ENCODE peak calls at places on chromosomes 2 and 18, in seven cellular contexts. W is HepG2; Q is IMR-90; V is GM23338; M is SK-N-SH; G is effector memory CD4-positive, alpha-beta T cell; U is tibial artery. J is an unnamed sample. For H3K36me3, the result is how much of the 10 kb centered on the place peaks cover.

GRCh38 chr18:79599503-79599931 is 80.1 kb upstream of the CTDP1 start:
- DNase-seq in W (no peak), Q (peak), V (no peak), M (no peak), G (no peak), U (peak), J (peak)

GRCh38 chr18:5543036-5543671 is 643 bp downstream of the EPB41L3 start:
- DNase-seq in W (no peak), Q (no peak), V (peak), M (peak), G (no peak), U (no peak), J (no peak)

GRCh38 chr2:71511776-71512175 is 58.4 kb downstream of the DYSF start:
- DNase-seq in W (no peak), Q (no peak), V (no peak), M (no peak), G (no peak), U (no peak), J (no peak)

GRCh38 chr2:239265681-239266435 is 135.0 kb downstream of the HDAC4 start:
- DNase-seq in W (no peak), Q (no peak), V (no peak), M (no peak), G (no peak), U (no peak), J (no peak)

GRCh38 chr2:182372661-182373060 is 54.2 kb downstream of the PDE1A start:
- DNase-seq in W (peak), Q (peak), V (no peak), M (no peak), G (no peak), U (peak), J (peak)

GRCh38 chr18:34493566-34494358 is 216.3 kb upstream of the DTNA start:
- DNase-seq in W (peak), Q (no peak), V (peak), M (peak), G (no peak), U (peak), J (peak)

GRCh38 chr2:29749041-29749440 is 172.3 kb downstream of the ALK start:
- DNase-seq in W (no peak), Q (no peak), V (no peak), M (no peak), G (no peak), U (no peak), J (no peak)

GRCh38 chr18:48022531-48023330 is 92.3 kb upstream of the SMAD2 start:
- DNase-seq in W (peak), Q (peak), V (peak), M (peak), G (no peak), U (peak), J (no peak)

GRCh38 chr2:166373105-166373504 is 2.6 kb downstream of the SCN9A start:
- DNase-seq in W (no peak), Q (no peak), V (no peak), M (no peak), G (no peak), U (no peak), J (no peak)

GRCh38 chr2:166373951-166374350 is 1.8 kb downstream of the SCN9A start:
- DNase-seq in W (peak), Q (peak), V (peak), M (peak), G (no peak), U (no peak), J (peak)

GRCh38 chr2:166375205-166375735 is 474 bp downstream of the SCN9A start:
- DNase-seq in W (peak), Q (peak), V (peak), M (peak), G (no peak), U (no peak), J (peak)

GRCh38 chr2:166372046-166372445 is 3.7 kb downstream of the SCN9A start:
- DNase-seq in W (peak), Q (peak), V (no peak), M (no peak), G (no peak), U (no peak), J (no peak)

GRCh38 chr2:166373539-166373938 is 2.2 kb downstream of the SCN9A start:
- DNase-seq in W (no peak), Q (no peak), V (no peak), M (no peak), G (no peak), U (no peak), J (no peak)
- H3K4me3 ChIP-seq in W (peak), Q (no peak), V (peak), M (peak), G (no peak), U (no peak), J (no peak)

GRCh38 chr2:96865654-96866053 is 4.2 kb downstream of the SEMA4C start:
- DNase-seq in W (no peak), Q (no peak), V (no peak), M (no peak), G (no peak), U (no peak), J (no peak)

GRCh38 chr2:96867756-96868554 is 1.9 kb downstream of the SEMA4C start:
- DNase-seq in W (no peak), Q (no peak), V (no peak), M (no peak), G (no peak), U (no peak), J (peak)

GRCh38 chr2:96866986-96867755 is 2.7 kb downstream of the SEMA4C start:
- DNase-seq in W (no peak), Q (no peak), V (no peak), M (no peak), G (no peak), U (no peak), J (no peak)

GRCh38 chr2:96866149-96866548 is 3.7 kb downstream of the SEMA4C start:
- DNase-seq in W (no peak), Q (no peak), V (no peak), M (no peak), G (no peak), U (no peak), J (no peak)

GRCh38 chr2:96866586-96866985 is 3.3 kb downstream of the SEMA4C start:
- DNase-seq in W (no peak), Q (no peak), V (no peak), M (no peak), G (no peak), U (no peak), J (no peak)
- H3K36me3 ChIP-seq in W (under half), Q (half or more), V (under half), M (under half), G (under half), U (half or more), J (under half)

GRCh38 chr2:42105330-42106256 is 57.8 kb downstream of the PKDCC start:
- DNase-seq in W (peak), Q (no peak), V (peak), M (no peak), G (peak), U (no peak), J (no peak)
- H3K4me3 ChIP-seq in W (no peak), Q (no peak), V (no peak), M (no peak), G (peak), U (no peak), J (no peak)

DNA sequence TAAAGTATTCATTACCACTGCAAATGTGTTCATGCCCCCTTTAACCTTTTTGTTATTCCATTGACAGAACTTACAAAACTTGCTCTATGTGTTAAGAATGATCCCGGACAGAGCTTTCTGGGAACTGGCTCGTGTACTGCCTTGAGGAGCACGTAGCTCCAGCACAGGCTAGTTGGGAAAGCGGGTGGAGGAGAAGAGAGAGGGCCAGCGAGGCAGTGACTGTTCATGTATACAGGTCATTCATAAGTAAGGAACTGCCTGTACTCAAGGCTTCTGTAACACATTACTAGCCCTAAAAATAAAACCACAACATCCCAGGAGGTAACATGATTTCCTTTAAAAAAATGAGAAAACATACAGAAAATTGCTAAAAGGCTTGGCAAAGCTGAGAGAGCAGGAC is 109.0 kb downstream of the STK39 start:
- DNase-seq in W (no peak), Q (no peak), V (no peak), M (no peak), G (no peak), U (no peak), J (no peak)
- H3K36me3 ChIP-seq in W (under half), Q (under half), V (under half), M (under half), G (under half), U (under half), J (under half)

GRCh38 chr2:136116813-136117390 is 1.0 kb downstream of the CXCR4 start:
- DNase-seq in W (no peak), Q (no peak), V (peak), M (peak), G (peak), U (no peak), J (peak)

GRCh38 chr2:136114392-136114791 is 3.6 kb downstream of the CXCR4 start:
- DNase-seq in W (no peak), Q (no peak), V (no peak), M (no peak), G (no peak), U (no peak), J (no peak)

GRCh38 chr2:136117391-136117841 is 533 bp downstream of the CXCR4 start:
- DNase-seq in W (no peak), Q (peak), V (peak), M (peak), G (peak), U (no peak), J (peak)

GRCh38 chr2:136115183-136115751 is 2.7 kb downstream of the CXCR4 start:
- DNase-seq in W (no peak), Q (no peak), V (no peak), M (no peak), G (no peak), U (no peak), J (no peak)

GRCh38 chr2:136116111-136116812 is 1.7 kb downstream of the CXCR4 start:
- DNase-seq in W (no peak), Q (no peak), V (peak), M (no peak), G (peak), U (peak), J (peak)
- H3K4me3 ChIP-seq in W (no peak), Q (no peak), V (peak), M (peak), G (peak), U (peak), J (peak)